ENCODE peak calls at places on chromosomes 2 and 18, in five cellular contexts. J is dorsolateral prefrontal cortex, E is nucleus accumbens, S is NCI-H748 treated with DMSO at 0.1 percent for 48 hours, G is spleen. N is an unnamed sample.

GRCh38 chr2:61855178-61855523 is 1.3 kb upstream of the FAM161A start:
- DNase-seq in J (peak), S (no peak), G (no peak), E (peak), N (peak)

GRCh38 chr2:64646007-64646880 is 7.5 kb downstream of the SERTAD2 start:
- DNase-seq in S (peak), G (peak), E (peak), J (peak), N (peak)

GRCh38 chr2:163736433-163737168 is 793 bp upstream of the FIGN start:
- DNase-seq in G (peak), J (peak), S (peak), E (peak), N (no peak)

GRCh38 chr18:44759925-44760342 is 79.2 kb downstream of the SETBP1 start:
- DNase-seq in J (no peak), E (no peak), S (no peak), G (no peak), N (no peak)

GRCh38 chr2:27408601-27409320 is 630 bp downstream of the PPM1G start:
- DNase-seq in S (no peak), E (no peak), J (no peak), G (no peak), N (peak)

GRCh38 chr2:70961648-70961994 is 16.8 kb upstream of the ANKRD53 start:
- DNase-seq in E (no peak), G (peak), J (no peak), S (no peak), N (no peak)

GRCh38 chr2:189159273-189159672 is 20.3 kb downstream of the COL5A2 start:
- DNase-seq in E (no peak), S (no peak), G (no peak), J (no peak), N (no peak)

GRCh38 chr2:7209776-7210555 is 292.8 kb downstream of the RNF144A start:
- DNase-seq in J (no peak), S (no peak), E (no peak), G (no peak), N (no peak)

GRCh38 chr18:78849458-78849857 is 130.2 kb upstream of the SALL3 start:
- DNase-seq in S (no peak), G (no peak), J (no peak), E (no peak), N (no peak)

GRCh38 chr2:215918901-215919585 is 94.3 kb downstream of the MREG start:
- DNase-seq in J (no peak), S (no peak), G (no peak), E (no peak), N (no peak)

GRCh38 chr2:219451626-219452360 is 17.1 kb downstream of the SPEG start:
- DNase-seq in G (no peak), E (no peak), J (no peak), S (no peak), N (no peak)

GRCh38 chr2:119826370-119826961 is 66.7 kb downstream of the PTPN4 start:
- DNase-seq in G (no peak), J (peak), S (no peak), E (no peak), N (peak)

GRCh38 chr18:62509779-62510178 is 13.0 kb upstream of the ZCCHC2 start:
- DNase-seq in G (no peak), E (no peak), J (no peak), S (no peak), N (no peak)

GRCh38 chr2:16365391-16365790 is 300.2 kb downstream of the CYRIA start:
- DNase-seq in G (no peak), E (no peak), J (no peak), S (no peak), N (peak)

GRCh38 chr2:191451116-191451515 is 205.9 kb downstream of the MYO1B start:
- DNase-seq in J (no peak), S (no peak), E (no peak), G (no peak), N (no peak)

GRCh38 chr2:239963646-239964205 is 61.4 kb downstream of the NDUFA10 start:
- DNase-seq in S (no peak), G (peak), E (no peak), J (no peak), N (no peak)

GRCh38 chr2:57696016-57696415 is 350.6 kb upstream of the VRK2 start:
- DNase-seq in G (no peak), S (no peak), J (no peak), E (no peak), N (no peak)

GRCh38 chr2:234026111-234026510 is 24.4 kb upstream of the SPP2 start:
- DNase-seq in S (no peak), G (no peak), E (no peak), J (no peak), N (no peak)

GRCh38 chr2:237603718-237604362 is 13.3 kb upstream of the RAB17 start:
- DNase-seq in E (no peak), G (no peak), S (no peak), J (no peak), N (peak)

GRCh38 chr2:235005603-235006259 is 53.9 kb downstream of the SH3BP4 start:
- DNase-seq in G (no peak), E (peak), S (peak), J (peak), N (peak)

GRCh38 chr2:199602271-199602895 is 144.6 kb upstream of the SATB2 start:
- DNase-seq in S (no peak), J (peak), E (no peak), G (no peak), N (peak)

GRCh38 chr18:46759885-46760284 is 3.0 kb upstream of the ST8SIA5 start:
- DNase-seq in E (no peak), S (peak), J (no peak), G (no peak), N (no peak)

GRCh38 chr2:18976112-18976961 is 382.1 kb downstream of the OSR1 start:
- DNase-seq in G (no peak), E (no peak), S (no peak), J (no peak), N (no peak)

GRCh38 chr18:36348971-36349417 is 51.5 kb downstream of the FHOD3 start:
- DNase-seq in S (no peak), G (no peak), J (no peak), E (no peak), N (no peak)

GRCh38 chr18:13930964-13931363 is 15.6 kb upstream of the MC2R start:
- DNase-seq in S (no peak), E (no peak), G (no peak), J (no peak), N (no peak)

GRCh38 chr2:100107911-100108647 is 34.3 kb downstream of the AFF3 start:
- DNase-seq in E (no peak), G (no peak), J (no peak), S (no peak), N (peak)

GRCh38 chr2:102449370-102449974 is 23.6 kb upstream of the SLC9A4 start:
- DNase-seq in E (no peak), S (no peak), J (peak), G (no peak), N (peak)

GRCh38 chr2:332592-332991 is 44.7 kb upstream of the ALKAL2 start:
- DNase-seq in S (no peak), J (no peak), G (no peak), E (no peak), N (no peak)

GRCh38 chr2:218733615-218734021 is 23.0 kb downstream of the TTLL4 start:
- DNase-seq in G (no peak), E (peak), S (no peak), J (no peak), N (peak)

GRCh38 chr2:232689152-232689910 is 7.8 kb upstream of the GIGYF2 start:
- DNase-seq in S (no peak), J (peak), E (peak), G (peak), N (peak)

GRCh38 chr2:104434363-104434792 is 419.5 kb upstream of the POU3F3 start:
- DNase-seq in E (peak), G (no peak), J (peak), S (peak), N (peak)

GRCh38 chr2:149768320-149768799 is 180.8 kb upstream of the MMADHC start:
- DNase-seq in E (no peak), S (peak), J (no peak), G (no peak), N (no peak)

GRCh38 chr2:201228271-201228911 is 31.9 kb upstream of the CASP8 start:
- DNase-seq in J (no peak), E (no peak), S (no peak), G (no peak), N (no peak)

GRCh38 chr2:26429779-26430654 is 28.3 kb downstream of the DRC1 start:
- DNase-seq in G (no peak), E (no peak), J (no peak), S (peak), N (peak)

GRCh38 chr2:888906-889566 is 61.6 kb upstream of the SNTG2 start:
- DNase-seq in S (no peak), E (no peak), G (no peak), J (no peak), N (no peak)

GRCh38 chr2:150679456-150680120 is 192.1 kb upstream of the RND3 start:
- DNase-seq in E (no peak), S (no peak), G (no peak), J (no peak), N (no peak)

N was measured in Ammon's horn.